ENCODE peak calls at places on chromosomes 6 and 20, in six cellular contexts. V, F, B, P, T and Y are unnamed samples.

GRCh38 chr6:38436726-38437465 is 202.8 kb downstream of the BTBD9 start:
- DNase-seq in T (no peak), F (no peak), B (no peak), V (peak; percentile 10), P (no peak), Y (no peak)

GRCh38 chr6:131937703-131938631 is 13.2 kb downstream of the CCN2 start:
- DNase-seq in V (no peak), F (no peak), B (no peak), P (no peak), T (no peak), Y (no peak)

GRCh38 chr6:143744593-143745151 is 66.9 kb downstream of the PHACTR2 start:
- DNase-seq in T (no peak), B (no peak), F (no peak), V (peak; percentile 5), P (peak; percentile 25), Y (no peak)

GRCh38 chr6:1190361-1190760 is 121.5 kb upstream of the FOXQ1 start:
- DNase-seq in F (no peak), B (no peak), V (peak; percentile 94), P (no peak), T (no peak), Y (no peak)

GRCh38 chr6:39347201-39347600 is 24.7 kb upstream of the KCNK16 start:
- DNase-seq in B (no peak), V (no peak), F (no peak), P (no peak), T (no peak), Y (no peak)

GRCh38 chr20:38673731-38674177 is 50.5 kb upstream of the SLC32A1 start:
- DNase-seq in F (no peak), V (peak; percentile 65), T (no peak), B (peak; percentile 35), P (no peak), Y (no peak)

GRCh38 chr6:36781669-36782068 is 57.6 kb downstream of the CPNE5 start:
- DNase-seq in T (no peak), F (no peak), B (no peak), P (no peak), V (no peak), Y (no peak)

GRCh38 chr6:56804996-56805395 is 149.9 kb upstream of the BEND6 start:
- DNase-seq in F (no peak), T (no peak), B (no peak), P (no peak), V (peak; percentile 41), Y (no peak)

GRCh38 chr6:373773-374724 is 17.5 kb upstream of the IRF4 start:
- DNase-seq in V (no peak), F (no peak), P (no peak), T (no peak), B (no peak), Y (no peak)

GRCh38 chr20:59248031-59248684 is 52.3 kb upstream of the EDN3 start:
- DNase-seq in V (peak; percentile 36), F (no peak), P (no peak), T (no peak), B (no peak), Y (no peak)

GRCh38 chr20:6162239-6162638 is 39.4 kb upstream of the FERMT1 start:
- DNase-seq in P (no peak), V (no peak), F (no peak), B (no peak), T (peak; percentile 86), Y (no peak)

GRCh38 chr20:35870541-35871307 is 83.6 kb downstream of the SCAND1 start:
- DNase-seq in V (no peak), B (no peak), F (no peak), T (no peak), P (no peak), Y (no peak)

GRCh38 chr20:16273812-16274560 is 299.3 kb downstream of the KIF16B start:
- DNase-seq in T (no peak), B (no peak), F (no peak), V (no peak), P (no peak), Y (no peak)

GRCh38 chr20:64189530-64189966 is 25.3 kb downstream of the MYT1 start:
- DNase-seq in F (no peak), P (no peak), B (no peak), T (no peak), V (no peak), Y (no peak)

GRCh38 chr6:147709396-147710272 is 201.1 kb downstream of the SAMD5 start:
- DNase-seq in B (no peak), F (no peak), T (no peak), P (no peak), V (peak; percentile 62), Y (no peak)

GRCh38 chr20:23125159-23125558 is 39.0 kb upstream of the CD93 start:
- DNase-seq in B (no peak), V (no peak), T (no peak), F (no peak), P (no peak), Y (no peak)

GRCh38 chr20:63529180-63529860 is 7.9 kb downstream of the PTK6 start:
- DNase-seq in B (no peak), P (no peak), V (no peak), T (no peak), F (no peak), Y (no peak)

GRCh38 chr6:17227403-17227802 is 53.8 kb upstream of the RBM24 start:
- DNase-seq in V (no peak), F (no peak), T (no peak), B (no peak), P (no peak), Y (no peak)

GRCh38 chr20:15091417-15092017 is 754.1 kb upstream of the FLRT3 start:
- DNase-seq in T (no peak), B (no peak), P (no peak), V (no peak), F (no peak), Y (no peak)

GRCh38 chr20:32877507-32877906 is 18.8 kb downstream of the EFCAB8 start:
- DNase-seq in T (no peak), B (no peak), P (no peak), V (no peak), F (no peak), Y (no peak)

GRCh38 chr6:139030211-139030530 is 1.6 kb downstream of the ABRACL start:
- DNase-seq in V (no peak), T (no peak), F (no peak), P (no peak), B (no peak), Y (no peak)

GRCh38 chr6:145809785-145810184 is 4.8 kb downstream of the FBXO30 start:
- DNase-seq in P (no peak), V (no peak), B (no peak), T (no peak), F (no peak), Y (no peak)

GRCh38 chr20:51360451-51361230 is 181.9 kb downstream of the NFATC2 start:
- DNase-seq in V (peak; percentile 98), F (no peak), B (no peak), P (no peak), T (no peak), Y (no peak)

GRCh38 chr20:43603124-43603523 is 12.4 kb downstream of the IFT52 start:
- DNase-seq in F (no peak), B (no peak), P (no peak), V (no peak), T (no peak), Y (no peak)

GRCh38 chr6:2432258-2432657 is 186.9 kb upstream of the GMDS start:
- DNase-seq in B (no peak), P (no peak), T (no peak), V (peak; percentile 85), F (no peak), Y (no peak)

GRCh38 chr6:45512594-45512993 is 134.9 kb upstream of the SUPT3H start:
- DNase-seq in V (no peak), P (no peak), T (no peak), B (no peak), F (no peak), Y (no peak)

GRCh38 chr20:10547276-10548114 is 112.4 kb downstream of the SLX4IP start:
- DNase-seq in P (no peak), V (no peak), T (no peak), F (no peak), B (no peak), Y (no peak)

GRCh38 chr6:41650120-41650519 is 11.9 kb downstream of the MDFI start:
- DNase-seq in V (no peak), F (no peak), P (no peak), B (no peak), T (no peak), Y (no peak)

GRCh38 chr6:32954983-32955802 is 2.3 kb upstream of the HLA-DMA start:
- DNase-seq in P (no peak), F (no peak), V (no peak), B (peak; percentile 50), T (no peak), Y (no peak)

GRCh38 chr6:13554929-13555333 is 19.5 kb upstream of the SIRT5 start:
- DNase-seq in T (peak; percentile 51), V (peak; percentile 50), F (no peak), B (no peak), P (no peak), Y (peak; percentile 50)

GRCh38 chr20:25274481-25274880 is 26.6 kb downstream of the PYGB start:
- DNase-seq in B (no peak), V (no peak), F (no peak), P (no peak), T (peak; percentile 58), Y (no peak)

GRCh38 chr6:37141291-37142046 is 28.5 kb upstream of the PIM1 start:
- DNase-seq in T (no peak), F (no peak), P (peak; percentile 23), V (no peak), B (no peak), Y (no peak)

GRCh38 chr6:155084431-155085123 is 89.5 kb downstream of the TIAM2 start:
- DNase-seq in F (no peak), B (no peak), V (peak; percentile 44), T (no peak), P (no peak), Y (no peak)

GRCh38 chr6:53335224-53335994 is 13.3 kb downstream of the ELOVL5 start:
- DNase-seq in V (no peak), B (peak; percentile 87), P (peak; percentile 32), T (no peak), F (peak; percentile 62), Y (no peak)

GRCh38 chr20:25037288-25038102 is 20.4 kb downstream of the ACSS1 start:
- DNase-seq in B (peak; percentile 46), P (no peak), F (no peak), T (no peak), V (no peak), Y (no peak)

GRCh38 chr6:28922004-28922840 is 1.6 kb downstream of the TRIM27 start:
- DNase-seq in P (peak; percentile 33), B (peak; percentile 49), F (no peak), V (peak; percentile 48), T (no peak), Y (no peak)

GRCh38 chr20:37693203-37693602 is 627 bp upstream of the CTNNBL1 start:
- DNase-seq in V (no peak), F (no peak), B (no peak), T (no peak), P (no peak), Y (no peak)